ENCODE peak calls at places on chromosome 16, in seven cellular contexts. One of them, this sample, is unnamed.
A peak's percentile ranks its signal among the peaks of the same experiment; 100 is the strongest.

GRCh38 chr16:67571981-67572431 is 9.7 kb downstream of the CTCF start:
- DNase-seq in body of pancreas: no peak
- DNase-seq in sigmoid colon: no peak
- DNase-seq in A549: no peak
- DNase-seq in H54: no peak
- DNase-seq in IMR-90: peak; percentile 81
- DNase-seq in adrenal gland: no peak
- DNase-seq in this sample: no peak

GRCh38 chr16:25575363-25575762 is 116.4 kb upstream of the HS3ST4 start:
- DNase-seq in body of pancreas: no peak
- DNase-seq in sigmoid colon: no peak
- DNase-seq in A549: no peak
- DNase-seq in H54: no peak
- DNase-seq in IMR-90: no peak
- DNase-seq in adrenal gland: no peak
- DNase-seq in this sample: no peak

GRCh38 chr16:30184430-30185140 is 1.2 kb downstream of the CORO1A start:
- DNase-seq in body of pancreas: peak; percentile 18
- DNase-seq in sigmoid colon: peak; percentile 71
- DNase-seq in A549: no peak
- DNase-seq in H54: no peak
- DNase-seq in IMR-90: no peak
- DNase-seq in adrenal gland: peak; percentile 22
- DNase-seq in this sample: no peak

GRCh38 chr16:75309899-75310430 is 58.5 kb upstream of the BCAR1 start:
- DNase-seq in body of pancreas: no peak
- DNase-seq in sigmoid colon: no peak
- DNase-seq in A549: no peak
- DNase-seq in H54: no peak
- DNase-seq in IMR-90: no peak
- DNase-seq in adrenal gland: no peak
- DNase-seq in this sample: peak; percentile 99

GRCh38 chr16:70417661-70418060 is 21.2 kb downstream of the ST3GAL2 start:
- DNase-seq in body of pancreas: no peak
- DNase-seq in sigmoid colon: no peak
- DNase-seq in A549: no peak
- DNase-seq in H54: no peak
- DNase-seq in IMR-90: no peak
- DNase-seq in adrenal gland: no peak
- DNase-seq in this sample: no peak

GRCh38 chr16:86294535-86294934 is 215.8 kb upstream of the FOXF1 start:
- DNase-seq in body of pancreas: no peak
- DNase-seq in sigmoid colon: peak; percentile 84
- DNase-seq in A549: no peak
- DNase-seq in H54: no peak
- DNase-seq in IMR-90: peak; percentile 98
- DNase-seq in adrenal gland: no peak
- DNase-seq in this sample: no peak

GRCh38 chr16:4496305-4496704 is 20.1 kb downstream of the HMOX2 start:
- DNase-seq in body of pancreas: no peak
- DNase-seq in sigmoid colon: no peak
- DNase-seq in A549: no peak
- DNase-seq in H54: no peak
- DNase-seq in IMR-90: peak; percentile 85
- DNase-seq in adrenal gland: no peak
- DNase-seq in this sample: no peak

GRCh38 chr16:66494916-66495315 is 55.0 kb downstream of the TK2 start:
- DNase-seq in body of pancreas: no peak
- DNase-seq in sigmoid colon: no peak
- DNase-seq in A549: no peak
- DNase-seq in H54: no peak
- DNase-seq in IMR-90: no peak
- DNase-seq in adrenal gland: no peak
- DNase-seq in this sample: no peak

DNA sequence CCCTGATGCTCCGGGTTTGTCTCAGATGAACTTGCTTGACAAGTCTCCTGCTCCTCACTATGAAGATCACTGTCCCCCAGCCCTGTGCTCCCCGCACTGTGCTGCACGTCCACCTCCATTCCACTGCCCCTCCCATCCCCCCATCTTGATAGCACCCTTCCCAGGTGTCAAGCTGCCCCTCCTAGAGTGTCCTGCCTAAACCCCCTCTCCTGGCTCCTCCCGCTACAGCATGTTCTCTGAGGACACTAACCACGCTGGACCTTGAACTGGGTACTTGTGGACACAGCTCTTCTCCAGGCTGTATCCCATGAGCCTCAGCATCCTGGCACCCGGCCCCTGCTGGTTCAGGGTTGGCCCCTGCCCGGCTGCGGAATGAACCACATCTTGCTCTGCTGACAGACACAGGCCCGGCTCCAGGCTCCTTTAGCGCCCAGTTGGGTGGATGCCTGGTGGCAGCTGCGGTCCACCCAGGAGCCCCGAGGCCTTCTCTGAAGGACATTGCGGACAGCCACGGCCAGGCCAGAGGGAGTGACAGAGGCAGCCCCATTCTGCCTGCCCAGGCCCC is 18.5 kb downstream of the DEXI start:
- DNase-seq in body of pancreas: peak; percentile 56
- DNase-seq in sigmoid colon: peak; percentile 91
- DNase-seq in A549: no peak
- DNase-seq in H54: no peak
- DNase-seq in IMR-90: no peak
- DNase-seq in adrenal gland: peak; percentile 96
- DNase-seq in this sample: peak; percentile 95
- TF ChIP-seq POLR2A in body of pancreas: no peak
- TF ChIP-seq POLR2A in sigmoid colon: no peak
- TF ChIP-seq POLR2A in A549: no peak
- TF ChIP-seq POLR2A in H54: no peak
- TF ChIP-seq POLR2A in IMR-90: no peak
- TF ChIP-seq POLR2A in adrenal gland: peak; percentile 57
- TF ChIP-seq POLR2A in this sample: no peak

GRCh38 chr16:72060405-72060804 is 2.6 kb upstream of the HPR start:
- DNase-seq in body of pancreas: no peak
- DNase-seq in sigmoid colon: no peak
- DNase-seq in A549: no peak
- DNase-seq in H54: no peak
- DNase-seq in IMR-90: no peak
- DNase-seq in adrenal gland: no peak
- DNase-seq in this sample: no peak

GRCh38 chr16:72066747-72067146 is 3.7 kb downstream of the HPR start:
- DNase-seq in body of pancreas: no peak
- DNase-seq in sigmoid colon: no peak
- DNase-seq in A549: peak; percentile 48
- DNase-seq in H54: peak; percentile 35
- DNase-seq in IMR-90: peak; percentile 64
- DNase-seq in adrenal gland: peak; percentile 37
- DNase-seq in this sample: peak; percentile 72

GRCh38 chr16:72068930-72069329 is 5.9 kb downstream of the HPR start:
- DNase-seq in body of pancreas: no peak
- DNase-seq in sigmoid colon: no peak
- DNase-seq in A549: no peak
- DNase-seq in H54: no peak
- DNase-seq in IMR-90: peak; percentile 4
- DNase-seq in adrenal gland: no peak
- DNase-seq in this sample: no peak

GRCh38 chr16:72061564-72061963 is 1.5 kb upstream of the HPR start:
- DNase-seq in body of pancreas: no peak
- DNase-seq in sigmoid colon: no peak
- DNase-seq in A549: no peak
- DNase-seq in H54: no peak
- DNase-seq in IMR-90: no peak
- DNase-seq in adrenal gland: no peak
- DNase-seq in this sample: no peak

DNA sequence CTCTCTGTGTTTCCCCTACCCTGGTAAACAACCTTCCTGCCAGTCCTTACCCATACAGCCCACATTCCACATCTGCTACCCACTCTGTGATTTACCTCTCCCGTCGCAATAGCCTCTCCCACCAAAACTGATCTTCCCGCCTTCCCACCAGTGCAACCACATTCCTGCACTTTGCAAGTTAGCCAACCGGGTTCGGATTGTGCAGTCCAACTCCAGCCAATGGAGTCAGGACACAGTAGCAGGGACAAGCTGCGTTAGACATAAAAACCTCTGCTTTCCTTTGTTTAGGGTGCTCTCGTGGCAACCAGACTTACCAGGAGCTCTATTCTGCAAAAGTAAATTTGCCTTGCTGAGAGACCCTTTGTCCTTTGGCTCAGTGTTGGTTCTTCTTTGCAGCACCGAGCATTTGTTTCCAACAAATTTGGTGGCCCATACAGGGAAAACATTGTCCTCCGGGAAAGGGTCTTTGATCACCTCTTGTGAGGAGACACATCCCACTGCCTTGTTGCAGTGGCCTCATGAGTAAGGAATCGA is 1.4 kb downstream of the HPR start:
- DNase-seq in body of pancreas: no peak
- DNase-seq in sigmoid colon: no peak
- DNase-seq in A549: no peak
- DNase-seq in H54: no peak
- DNase-seq in IMR-90: no peak
- DNase-seq in adrenal gland: no peak
- DNase-seq in this sample: peak; percentile 39
- TF ChIP-seq POLR2A in body of pancreas: no peak
- TF ChIP-seq POLR2A in sigmoid colon: no peak
- TF ChIP-seq POLR2A in A549: no peak
- TF ChIP-seq POLR2A in H54: no peak
- TF ChIP-seq POLR2A in IMR-90: no peak
- TF ChIP-seq POLR2A in adrenal gland: no peak
- TF ChIP-seq POLR2A in this sample: no peak

GRCh38 chr16:84598391-84598750 is 19.5 kb downstream of the COTL1 start:
- DNase-seq in body of pancreas: no peak
- DNase-seq in sigmoid colon: no peak
- DNase-seq in A549: no peak
- DNase-seq in H54: no peak
- DNase-seq in IMR-90: no peak
- DNase-seq in adrenal gland: no peak
- DNase-seq in this sample: no peak

GRCh38 chr16:84597518-84598390 is 20.1 kb downstream of the COTL1 start:
- DNase-seq in body of pancreas: no peak
- DNase-seq in sigmoid colon: no peak
- DNase-seq in A549: no peak
- DNase-seq in H54: no peak
- DNase-seq in IMR-90: no peak
- DNase-seq in adrenal gland: no peak
- DNase-seq in this sample: no peak

GRCh38 chr16:84599528-84600202 is 18.2 kb downstream of the COTL1 start:
- DNase-seq in body of pancreas: no peak
- DNase-seq in sigmoid colon: peak; percentile 77
- DNase-seq in A549: no peak
- DNase-seq in H54: peak; percentile 75
- DNase-seq in IMR-90: peak; percentile 85
- DNase-seq in adrenal gland: peak; percentile 71
- DNase-seq in this sample: peak; percentile 95

GRCh38 chr16:84603115-84603816 is 14.6 kb downstream of the COTL1 start:
- DNase-seq in body of pancreas: peak; percentile 40
- DNase-seq in sigmoid colon: peak; percentile 95
- DNase-seq in A549: peak; percentile 84
- DNase-seq in H54: peak; percentile 77
- DNase-seq in IMR-90: peak; percentile 99
- DNase-seq in adrenal gland: peak; percentile 95
- DNase-seq in this sample: no peak

DNA sequence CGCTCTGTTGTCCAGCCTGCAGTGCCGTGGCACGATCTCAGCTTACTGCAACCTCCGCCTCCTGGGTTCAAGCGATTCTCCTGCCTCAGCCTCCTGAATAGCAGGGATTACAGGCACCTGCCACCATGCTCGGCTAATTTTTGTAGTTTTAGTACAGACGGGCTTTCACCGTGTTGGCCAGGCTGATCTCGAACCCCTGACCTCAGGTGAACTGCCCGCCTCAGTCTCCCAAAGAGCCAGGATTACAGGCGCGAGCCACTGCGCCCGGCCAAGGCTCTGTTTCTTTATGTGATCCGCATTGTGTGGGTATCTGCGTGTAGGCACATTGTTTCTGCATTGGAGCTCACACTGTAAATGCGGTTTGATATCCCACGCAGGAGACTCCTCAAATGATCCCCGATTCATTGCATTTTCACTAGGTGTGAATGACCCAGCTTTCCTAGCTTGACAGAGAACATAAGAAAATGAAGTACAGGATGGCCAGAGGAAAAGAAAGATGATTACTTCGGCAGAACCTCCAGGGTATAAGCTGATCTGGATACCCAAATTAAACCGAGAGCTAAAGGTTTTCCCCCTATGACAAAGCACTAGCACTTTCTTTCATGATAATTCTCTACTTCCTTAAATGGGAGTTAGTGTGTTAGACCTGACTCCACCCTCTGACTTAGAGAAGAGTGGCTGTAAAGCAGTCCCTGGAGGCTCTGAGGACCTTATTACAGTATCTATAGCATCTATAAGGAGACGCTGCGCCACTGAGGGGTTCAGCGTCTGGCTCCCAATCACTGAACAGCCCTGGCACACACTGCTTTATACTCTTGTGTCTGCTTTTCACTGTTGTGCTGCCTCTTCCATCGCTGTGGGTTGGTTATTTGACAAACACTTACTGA is 17.3 kb downstream of the COTL1 start:
- DNase-seq in body of pancreas: no peak
- DNase-seq in sigmoid colon: no peak
- DNase-seq in A549: no peak
- DNase-seq in H54: no peak
- DNase-seq in IMR-90: peak; percentile 43
- DNase-seq in adrenal gland: no peak
- DNase-seq in this sample: no peak
- TF ChIP-seq POLR2A in body of pancreas: no peak
- TF ChIP-seq POLR2A in sigmoid colon: no peak
- TF ChIP-seq POLR2A in A549: no peak
- TF ChIP-seq POLR2A in H54: no peak
- TF ChIP-seq POLR2A in IMR-90: no peak
- TF ChIP-seq POLR2A in adrenal gland: no peak
- TF ChIP-seq POLR2A in this sample: no peak

GRCh38 chr16:72008424-72009216 is at the start of gene DHODH:
- DNase-seq in body of pancreas: peak; percentile 98
- DNase-seq in sigmoid colon: peak; percentile 99
- DNase-seq in A549: peak; percentile 99
- DNase-seq in H54: peak; percentile 99
- DNase-seq in IMR-90: peak; percentile 96
- DNase-seq in adrenal gland: peak; percentile 99
- DNase-seq in this sample: peak; percentile 99
- TF ChIP-seq POLR2A in body of pancreas: peak; percentile 70
- TF ChIP-seq POLR2A in sigmoid colon: no peak
- TF ChIP-seq POLR2A in A549: peak; percentile 80
- TF ChIP-seq POLR2A in H54: peak; percentile 64
- TF ChIP-seq POLR2A in IMR-90: no peak
- TF ChIP-seq POLR2A in adrenal gland: peak; percentile 65
- TF ChIP-seq POLR2A in this sample: peak; percentile 98